ENCODE peak calls at places on chromosome 21, in seven cellular contexts. P is upper lobe of left lung, N is K562, B is HepG2, D is HCT116, X is GM12878, W is GM23338. A is an unnamed sample.
A peak's percentile ranks its signal among the peaks of the same experiment; 100 is the strongest.

GRCh38 chr21:16620921-16621320 is 891.1 kb downstream of the USP25 start:
- ATAC-seq in P (no peak), N (no peak), B (no peak), D (no peak), X (no peak), W (no peak), A (no peak)

GRCh38 chr21:34800797-34801518 is 132.2 kb downstream of the CLIC6 start:
- ATAC-seq in P (no peak), N (no peak), B (peak; percentile 73), D (no peak), X (no peak), W (no peak), A (no peak)

GRCh38 chr21:35565204-35565611 is 495.1 kb downstream of the SETD4 start:
- ATAC-seq in P (no peak), N (peak; percentile 75), B (no peak), D (no peak), X (no peak), W (no peak), A (no peak)

GRCh38 chr21:42661688-42662429 is 8.4 kb downstream of the PDE9A start:
- ATAC-seq in P (no peak), N (no peak), B (no peak), D (no peak), X (peak; percentile 43), W (no peak), A (no peak)

GRCh38 chr21:43743934-43744333 is 25.0 kb downstream of the PDXK start:
- ATAC-seq in P (no peak), N (no peak), B (no peak), D (no peak), X (no peak), W (no peak), A (no peak)

GRCh38 chr21:35198982-35199732 is 150.1 kb upstream of the RUNX1 start:
- ATAC-seq in P (no peak), N (no peak), B (no peak), D (no peak), X (no peak), W (no peak), A (no peak)

GRCh38 chr21:29257701-29258100 is 41.0 kb upstream of the BACH1 start:
- ATAC-seq in P (no peak), N (no peak), B (peak; percentile 51), D (no peak), X (no peak), W (no peak), A (no peak)

GRCh38 chr21:34625194-34625593 is 10.3 kb upstream of the RCAN1 start:
- ATAC-seq in P (no peak), N (no peak), B (no peak), D (no peak), X (no peak), W (no peak), A (no peak)

GRCh38 chr21:14569868-14570267 is 23.8 kb upstream of the SAMSN1 start:
- ATAC-seq in P (no peak), N (no peak), B (no peak), D (no peak), X (no peak), W (no peak), A (no peak)

GRCh38 chr21:44316277-44316900 is 16.5 kb downstream of the PFKL start:
- ATAC-seq in P (no peak), N (no peak), B (no peak), D (no peak), X (no peak), W (no peak), A (no peak)

GRCh38 chr21:42440187-42440792 is 36.6 kb downstream of the UBASH3A start:
- ATAC-seq in P (no peak), N (no peak), B (no peak), D (no peak), X (peak; percentile 96), W (no peak), A (no peak)

GRCh38 chr21:34808569-34809204 is 139.9 kb downstream of the CLIC6 start:
- ATAC-seq in P (peak; percentile 12), N (no peak), B (peak; percentile 51), D (peak; percentile 65), X (peak; percentile 23), W (no peak), A (no peak)

GRCh38 chr21:42536601-42537000 is 22.9 kb downstream of the SLC37A1 start:
- ATAC-seq in P (no peak), N (no peak), B (no peak), D (no peak), X (no peak), W (no peak), A (no peak)

GRCh38 chr21:18164933-18165332 is 79.7 kb upstream of the CHODL start:
- ATAC-seq in P (no peak), N (no peak), B (peak; percentile 37), D (no peak), X (no peak), W (peak; percentile 48), A (no peak)

GRCh38 chr21:42231761-42232160 is 12.8 kb downstream of the ABCG1 start:
- ATAC-seq in P (no peak), N (no peak), B (no peak), D (no peak), X (no peak), W (no peak), A (no peak)

GRCh38 chr21:45113543-45113942 is 39.2 kb downstream of the ADARB1 start:
- ATAC-seq in P (no peak), N (no peak), B (no peak), D (no peak), X (no peak), W (no peak), A (peak; percentile 20)

GRCh38 chr21:44478124-44478800 is 23.0 kb downstream of the LRRC3 start:
- ATAC-seq in P (no peak), N (no peak), B (no peak), D (no peak), X (no peak), W (no peak), A (no peak)

GRCh38 chr21:21806711-21807597 is 808.7 kb downstream of the NCAM2 start:
- ATAC-seq in P (no peak), N (no peak), B (no peak), D (no peak), X (no peak), W (no peak), A (no peak)

GRCh38 chr21:40671721-40672120 is 175.2 kb downstream of the DSCAM start:
- ATAC-seq in P (no peak), N (no peak), B (no peak), D (no peak), X (no peak), W (no peak), A (no peak)

GRCh38 chr21:41460578-41461527 is 34.8 kb downstream of the MX1 start:
- ATAC-seq in P (peak; percentile 92), N (peak; percentile 95), B (peak; percentile 98), D (peak; percentile 97), X (peak; percentile 89), W (peak; percentile 92), A (peak; percentile 84)

GRCh38 chr21:16514316-16514715 is 784.5 kb downstream of the USP25 start:
- ATAC-seq in P (no peak), N (no peak), B (no peak), D (no peak), X (peak; percentile 39), W (no peak), A (no peak)

GRCh38 chr21:15233611-15234010 is 168.8 kb upstream of the NRIP1 start:
- ATAC-seq in P (no peak), N (no peak), B (no peak), D (no peak), X (no peak), W (no peak), A (no peak)

GRCh38 chr21:34510148-34511142 is 1.6 kb downstream of the KCNE1 start:
- ATAC-seq in P (peak; percentile 88), N (peak; percentile 96), B (peak; percentile 98), D (peak; percentile 93), X (peak; percentile 99), W (peak; percentile 99), A (peak; percentile 80)

GRCh38 chr21:28283652-28284490 is 708.8 kb downstream of the LTN1 start:
- ATAC-seq in P (peak; percentile 51), N (no peak), B (peak; percentile 57), D (no peak), X (no peak), W (no peak), A (peak; percentile 43)

GRCh38 chr21:44865561-44866280 is 7.8 kb downstream of the PTTG1IP start:
- ATAC-seq in P (peak; percentile 51), N (no peak), B (no peak), D (no peak), X (peak; percentile 87), W (no peak), A (no peak)

GRCh38 chr21:42062543-42063022 is 8.5 kb upstream of the UMODL1 start:
- ATAC-seq in P (peak; percentile 38), N (peak; percentile 22), B (peak; percentile 15), D (no peak), X (peak; percentile 74), W (peak; percentile 12), A (no peak)

GRCh38 chr21:32353002-32353711 is 39.7 kb downstream of the URB1 start:
- ATAC-seq in P (no peak), N (no peak), B (no peak), D (no peak), X (no peak), W (no peak), A (no peak)
- H3K4me3 ChIP-seq in P (no peak overlapping the region), N (no peak overlapping the region), B (no peak overlapping the region), D (no peak overlapping the region), X (no peak overlapping the region), W (no peak overlapping the region), A (no peak overlapping the region)

GRCh38 chr21:25507522-25507921 is 99.8 kb downstream of the MRPL39 start:
- ATAC-seq in P (no peak), N (no peak), B (no peak), D (no peak), X (peak; percentile 57), W (peak; percentile 57), A (no peak)
- TF ChIP-seq POLR2AphosphoS5 in P (no peak), N (no peak), B (no peak), D (no peak), X (no peak), W (no peak), A (no peak)

GRCh38 chr21:25494804-25495203 is 112.5 kb downstream of the MRPL39 start:
- ATAC-seq in P (no peak), N (no peak), B (no peak), D (no peak), X (peak; percentile 12), W (no peak), A (no peak)
- H3K4me3 ChIP-seq in P (no peak overlapping the region), N (no peak overlapping the region), B (no peak overlapping the region), D (no peak overlapping the region), X (no peak overlapping the region), W (no peak overlapping the region), A (no peak overlapping the region)

GRCh38 chr21:46226920-46227599 is 1.5 kb downstream of the LSS start:
- ATAC-seq in P (peak; percentile 35), N (no peak), B (peak; percentile 45), D (no peak), X (peak; percentile 41), W (no peak), A (no peak)

GRCh38 chr21:46227811-46228344 is 696 bp downstream of the LSS start:
- ATAC-seq in P (no peak), N (peak; percentile 5), B (no peak), D (no peak), X (peak; percentile 7), W (peak; percentile 21), A (no peak)

GRCh38 chr21:46229923-46230260 is 1.3 kb upstream of the LSS start:
- ATAC-seq in P (no peak), N (no peak), B (no peak), D (no peak), X (no peak), W (no peak), A (no peak)

GRCh38 chr21:46228345-46229051 is at the start of gene LSS:
- ATAC-seq in P (peak; percentile 99), N (peak; percentile 92), B (peak; percentile 88), D (peak; percentile 97), X (peak; percentile 90), W (peak; percentile 85), A (peak; percentile 98)

GRCh38 chr21:46229133-46229922 is 754 bp upstream of the LSS start:
- ATAC-seq in P (peak; percentile 34), N (peak; percentile 62), B (peak; percentile 55), D (peak; percentile 46), X (peak; percentile 50), W (peak; percentile 53), A (peak; percentile 34)
- TF ChIP-seq POLR2AphosphoS5 in P (no peak), N (peak; percentile 67), B (peak; percentile 70), D (peak; percentile 56), X (no peak), W (peak; percentile 44), A (no peak)